ENCODE peak calls at places on chromosome 22, in six cellular contexts. K, G, P, W, H and T are unnamed samples.

GRCh38 chr22:48531108-48531507 is 1296.6 kb downstream of the BRD1 start:
- DNase-seq in K (no peak), G (no peak), P (no peak), W (no peak), H (no peak), T (no peak)

GRCh38 chr22:27842994-27843431 is 41.5 kb upstream of the MN1 start:
- DNase-seq in K (no peak), G (no peak), P (no peak), W (no peak), H (no peak), T (no peak)

GRCh38 chr22:30287626-30288413 is 1.5 kb downstream of the CASTOR1 start:
- DNase-seq in K (peak), G (no peak), P (peak), W (peak), H (peak), T (peak)

GRCh38 chr22:48224332-48224731 is 1461.9 kb downstream of the TBC1D22A start:
- DNase-seq in K (no peak), G (no peak), P (no peak), W (no peak), H (no peak), T (no peak)

GRCh38 chr22:31343235-31344191 is 2.6 kb downstream of the PATZ1 start:
- DNase-seq in K (no peak), G (no peak), P (peak), W (peak), H (no peak), T (no peak)

GRCh38 chr22:41367680-41368542 is 13.8 kb upstream of the TEF start:
- DNase-seq in K (no peak), G (no peak), P (no peak), W (no peak), H (peak), T (no peak)

GRCh38 chr22:27314276-27314807 is 487.2 kb downstream of the MN1 start:
- DNase-seq in K (no peak), G (no peak), P (no peak), W (peak), H (no peak), T (no peak)

GRCh38 chr22:50621948-50622722 is 5.8 kb downstream of the ARSA start:
- DNase-seq in K (no peak), G (peak), P (peak), W (no peak), H (no peak), T (no peak)

GRCh38 chr22:24284747-24285203 is 14.1 kb downstream of the SPECC1L start:
- DNase-seq in K (no peak), G (no peak), P (no peak), W (peak), H (no peak), T (no peak)

GRCh38 chr22:23042179-23042578 is 28.1 kb upstream of the GNAZ start:
- DNase-seq in K (no peak), G (no peak), P (no peak), W (no peak), H (no peak), T (no peak)

GRCh38 chr22:37659066-37659896 is 758 bp downstream of the PDXP start:
- DNase-seq in K (no peak), G (no peak), P (no peak), W (peak), H (peak), T (no peak)

GRCh38 chr22:49677495-49677889 is 150.2 kb downstream of the BRD1 start:
- DNase-seq in K (no peak), G (no peak), P (peak), W (no peak), H (no peak), T (no peak)

DNA sequence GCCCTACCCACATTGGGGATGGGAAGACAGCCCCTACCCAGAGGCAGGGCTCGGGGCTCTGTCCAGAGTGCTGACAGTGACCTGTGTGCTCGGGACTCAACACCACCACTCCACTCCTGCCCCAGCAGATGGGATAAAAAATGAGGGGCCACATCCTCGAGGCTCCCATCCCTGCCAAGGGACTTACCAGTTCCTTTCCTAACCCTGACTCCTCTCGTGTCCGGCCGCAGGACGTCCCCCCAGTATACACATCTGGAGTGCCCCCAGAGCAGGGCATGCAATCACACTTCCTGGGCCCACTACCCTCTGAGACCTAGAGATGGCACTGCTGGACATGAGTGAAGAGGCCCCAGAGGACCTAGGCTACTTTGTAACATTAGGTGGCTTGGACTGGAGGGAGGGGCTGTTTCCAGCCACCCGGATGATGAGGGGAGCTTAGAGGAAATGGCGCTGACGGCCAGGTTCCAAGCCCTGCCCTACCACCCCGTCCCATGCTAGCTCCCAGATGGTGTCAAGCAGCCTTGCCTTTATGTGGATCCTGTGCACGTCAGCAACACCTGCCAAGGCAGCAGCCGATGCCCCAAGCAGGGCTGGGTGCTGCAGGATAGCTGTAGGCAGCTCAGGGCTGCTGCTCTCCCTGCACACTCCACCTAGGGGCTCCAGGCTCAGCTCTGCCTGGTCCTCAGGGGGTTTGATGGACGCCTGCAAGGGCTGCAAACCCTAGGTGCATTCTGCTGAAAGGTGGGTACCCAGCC is 86.6 kb downstream of the DGCR2 start:
- DNase-seq in K (no peak), G (no peak), P (peak), W (peak), H (no peak), T (no peak)
- TF ChIP-seq POLR2AphosphoS5 in K (no peak), G (no peak), P (no peak), W (peak), H (no peak), T (no peak)

GRCh38 chr22:33513388-33514336 is 406.6 kb downstream of the LARGE1 start:
- DNase-seq in K (no peak), G (no peak), P (no peak), W (no peak), H (peak), T (no peak)
- TF ChIP-seq TAF1 in K (no peak), G (no peak), P (no peak), W (no peak), H (no peak), T (no peak)

GRCh38 chr22:36143066-36143815 is 17.3 kb downstream of the APOL3 start:
- DNase-seq in K (no peak), G (no peak), P (no peak), W (no peak), H (peak), T (no peak)

GRCh38 chr22:36144886-36145541 is 15.5 kb downstream of the APOL3 start:
- DNase-seq in K (no peak), G (no peak), P (peak), W (peak), H (peak), T (no peak)

GRCh38 chr22:36145881-36146280 is 14.7 kb downstream of the APOL3 start:
- DNase-seq in K (no peak), G (no peak), P (no peak), W (no peak), H (no peak), T (no peak)

GRCh38 chr22:36143956-36144355 is 16.6 kb downstream of the APOL3 start:
- DNase-seq in K (no peak), G (no peak), P (no peak), W (no peak), H (no peak), T (no peak)

GRCh38 chr22:36141481-36141880 is 19.1 kb downstream of the APOL3 start:
- DNase-seq in K (no peak), G (no peak), P (no peak), W (no peak), H (no peak), T (no peak)
- TF ChIP-seq POLR2AphosphoS5 in K (no peak), G (no peak), P (no peak), W (no peak), H (no peak), T (no peak)

DNA sequence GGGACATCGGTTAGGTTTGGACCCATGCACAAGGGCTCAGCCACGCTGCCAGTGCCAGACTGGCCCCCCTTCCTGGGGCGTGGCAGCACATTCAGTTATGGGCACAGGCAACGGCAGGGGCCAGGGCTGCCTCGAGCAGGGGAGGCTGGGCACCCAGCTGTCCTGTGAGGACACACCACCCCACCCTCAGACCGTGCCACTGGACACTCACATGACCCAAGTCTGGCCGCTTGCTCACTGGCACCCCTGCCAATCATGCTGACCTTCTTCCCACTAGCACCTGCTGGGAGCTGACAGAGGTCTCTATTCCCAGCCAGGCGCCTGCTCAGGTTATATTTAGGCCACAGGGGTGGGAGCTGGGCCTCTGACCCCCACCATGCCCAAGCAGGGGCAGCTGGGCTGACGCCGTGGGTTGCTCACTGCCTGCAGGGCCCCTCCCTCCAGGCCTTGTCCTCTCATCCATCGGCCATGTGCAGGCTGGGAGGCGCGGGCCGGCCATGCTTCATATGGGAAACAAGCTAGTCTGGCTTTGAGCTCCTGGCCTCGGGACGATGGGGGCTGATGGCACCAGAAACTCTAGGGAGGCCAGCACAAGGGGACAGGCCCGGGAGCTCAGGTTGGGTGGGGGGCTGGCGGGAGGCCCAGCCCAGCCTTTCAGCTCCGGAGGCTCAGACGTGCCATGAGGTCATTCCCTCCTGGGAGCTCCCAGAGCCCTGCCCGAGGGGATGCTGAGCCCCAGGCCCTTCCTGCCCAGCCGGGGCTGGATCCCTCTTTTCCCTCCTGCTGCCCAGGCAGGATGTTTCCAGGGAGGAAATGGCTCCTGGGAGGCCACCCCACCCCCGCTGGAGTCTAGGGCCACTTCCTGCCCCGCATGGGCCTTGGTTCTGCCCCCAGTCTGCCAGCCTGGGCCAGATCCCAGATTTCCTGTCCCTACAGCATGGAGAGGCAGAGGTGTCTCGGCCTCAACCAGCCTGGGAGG is 15.1 kb upstream of the TBX1 start:
- DNase-seq in K (no peak), G (no peak), P (no peak), W (no peak), H (no peak), T (no peak)
- TF ChIP-seq TAF1 in K (no peak), G (no peak), P (no peak), W (no peak), H (no peak), T (no peak)